ENCODE peak calls at places on chromosomes 2 and 18, in six cellular contexts. F is NCI-H2081 treated with DMSO at 0.1 percent for 48 hours, A is fibroblast of mammary gland, Z is mucosa of descending colon, E is KBM-7, T is T-helper 1 cell. K is an unnamed sample.

GRCh38 chr18:73980289-73980979 is 167.2 kb downstream of the FBXO15 start:
- DNase-seq in F (no peak), A (peak), Z (peak), E (peak), T (no peak), K (no peak)

GRCh38 chr18:45447364-45448265 is 167.7 kb upstream of the SLC14A2 start:
- DNase-seq in F (no peak), A (no peak), Z (peak), E (no peak), T (no peak), K (no peak)

GRCh38 chr2:138502253-138503086 is 900 bp downstream of the SPOPL start:
- DNase-seq in F (no peak), A (no peak), Z (no peak), E (peak), T (no peak), K (no peak)

GRCh38 chr2:25268136-25268535 is 73.6 kb downstream of the DNMT3A start:
- DNase-seq in F (no peak), A (no peak), Z (no peak), E (no peak), T (no peak), K (no peak)

GRCh38 chr2:2291500-2292260 is 39.4 kb downstream of the MYT1L start:
- DNase-seq in F (no peak), A (no peak), Z (no peak), E (no peak), T (no peak), K (no peak)

GRCh38 chr2:186303091-186303490 is 183.0 kb upstream of the ZC3H15 start:
- DNase-seq in F (no peak), A (no peak), Z (no peak), E (no peak), T (no peak), K (no peak)

GRCh38 chr2:150605664-150606063 is 118.2 kb upstream of the RND3 start:
- DNase-seq in F (no peak), A (no peak), Z (no peak), E (no peak), T (no peak), K (no peak)

GRCh38 chr2:66435549-66435875 is 587 bp downstream of the MEIS1 start:
- DNase-seq in F (no peak), A (peak), Z (no peak), E (no peak), T (no peak), K (no peak)

GRCh38 chr18:63540131-63540530 is 2.0 kb upstream of the SERPINB12 start:
- DNase-seq in F (no peak), A (peak), Z (no peak), E (no peak), T (no peak), K (no peak)

GRCh38 chr2:207660994-207661393 is 35.8 kb upstream of the METTL21A start:
- DNase-seq in F (no peak), A (no peak), Z (no peak), E (no peak), T (no peak), K (no peak)

GRCh38 chr2:21812766-21813165 is 689.0 kb downstream of the TDRD15 start:
- DNase-seq in F (no peak), A (no peak), Z (no peak), E (no peak), T (no peak), K (no peak)